ENCODE peak calls at places on chromosome 19, in nine cellular contexts. F is AG10803, U is heart right ventricle, H is astrocyte of the spinal cord, P is epithelial cell of esophagus, D is breast epithelium, B is fibroblast of pulmonary artery, I is GM10248, V is BJ. T is an unnamed sample.

GRCh38 chr19:40530091-40530901 is 46.4 kb upstream of the SHKBP1 start:
- DNase-seq in U (peak; percentile 32), D (no peak), F (no peak), P (no peak), I (peak; percentile 45), V (no peak), H (no peak), B (no peak), T (no peak)

GRCh38 chr19:38362076-38362945 is 12.1 kb upstream of the PSMD8 start:
- DNase-seq in B (peak; percentile 49), D (peak; percentile 81), I (peak; percentile 77), H (peak; percentile 47), F (peak; percentile 58), P (peak; percentile 78), V (no peak), U (peak; percentile 86), T (peak; percentile 87)

GRCh38 chr19:54218259-54218658 is 4.5 kb downstream of the LILRB3 start:
- DNase-seq in P (no peak), B (no peak), F (no peak), I (no peak), V (no peak), D (no peak), H (no peak), U (no peak), T (no peak)

GRCh38 chr19:40623403-40624239 is 22.5 kb downstream of the LTBP4 start:
- DNase-seq in P (peak; percentile 86), B (peak; percentile 49), D (no peak), F (no peak), V (no peak), I (no peak), H (peak; percentile 87), U (no peak), T (no peak)

GRCh38 chr19:42198676-42199439 is 18.6 kb downstream of the DEDD2 start:
- DNase-seq in P (no peak), I (peak; percentile 84), B (no peak), U (no peak), H (no peak), V (no peak), F (no peak), D (no peak), T (no peak)

GRCh38 chr19:12782174-12782423 is 6.7 kb upstream of the HOOK2 start:
- DNase-seq in U (no peak), B (no peak), F (no peak), H (no peak), V (no peak), D (no peak), I (no peak), P (no peak), T (no peak)

GRCh38 chr19:55303477-55303876 is 19.7 kb downstream of the BRSK1 start:
- DNase-seq in V (no peak), H (no peak), I (no peak), B (no peak), P (no peak), U (no peak), D (no peak), F (no peak), T (no peak)

GRCh38 chr19:29672933-29673336 is 7.7 kb downstream of the PLEKHF1 start:
- DNase-seq in P (no peak), V (no peak), I (peak; percentile 67), B (no peak), H (no peak), U (no peak), D (no peak), F (no peak), T (no peak)

GRCh38 chr19:58568731-58569130 is 4.4 kb downstream of the MZF1 start:
- DNase-seq in I (no peak), H (no peak), V (no peak), U (no peak), B (no peak), F (no peak), D (no peak), P (no peak), T (no peak)

GRCh38 chr19:56015756-56016155 is 29.2 kb downstream of the NLRP5 start:
- DNase-seq in B (peak; percentile 7), D (no peak), P (no peak), U (no peak), I (no peak), H (no peak), V (no peak), F (no peak), T (no peak)

GRCh38 chr19:27796540-27796939 is 1416.4 kb downstream of the UQCRFS1 start:
- DNase-seq in I (no peak), D (no peak), H (no peak), B (no peak), F (no peak), P (no peak), V (no peak), U (no peak), T (no peak)

GRCh38 chr19:34851277-34851804 is 75.4 kb upstream of the ZNF30 start:
- DNase-seq in V (no peak), B (no peak), D (no peak), I (no peak), H (no peak), U (no peak), P (peak; percentile 12), F (no peak), T (peak; percentile 53)

GRCh38 chr19:42188665-42189064 is 28.8 kb downstream of the DEDD2 start:
- DNase-seq in D (no peak), I (no peak), F (no peak), H (no peak), V (no peak), B (no peak), P (no peak), U (no peak), T (no peak)

GRCh38 chr19:38234615-38235014 is 10.6 kb upstream of the DPF1 start:
- DNase-seq in U (no peak), P (no peak), I (no peak), B (no peak), H (no peak), V (no peak), D (no peak), F (no peak), T (no peak)

GRCh38 chr19:31610036-31610435 is 260.8 kb upstream of the TSHZ3 start:
- DNase-seq in I (no peak), V (no peak), B (no peak), D (no peak), H (no peak), F (no peak), U (no peak), P (no peak), T (no peak)

GRCh38 chr19:16185925-16186234 is 670 bp downstream of the FAM32A start:
- DNase-seq in V (no peak), F (peak; percentile 43), B (no peak), H (no peak), I (peak; percentile 55), D (no peak), U (no peak), P (no peak), T (no peak)

GRCh38 chr19:16496613-16496983 is 404 bp downstream of the C19orf44 start:
- DNase-seq in I (no peak), V (peak; percentile 7), U (no peak), B (peak; percentile 51), D (no peak), F (peak; percentile 59), P (peak; percentile 56), H (peak; percentile 48), T (no peak)

GRCh38 chr19:45098521-45099464 is 5.8 kb downstream of the PPP1R37 start:
- DNase-seq in I (no peak), B (peak; percentile 72), U (peak; percentile 34), V (no peak), D (no peak), P (no peak), H (peak; percentile 52), F (peak; percentile 33), T (no peak)

GRCh38 chr19:38190061-38190460 is 34.0 kb downstream of the DPF1 start:
- DNase-seq in P (no peak), V (no peak), U (no peak), I (no peak), F (no peak), B (no peak), H (no peak), D (no peak), T (no peak)

GRCh38 chr19:32345261-32346207 is at the start of gene ZNF507:
- DNase-seq in P (peak; percentile 69), F (peak; percentile 61), I (peak; percentile 97), D (peak; percentile 67), H (peak; percentile 76), B (peak; percentile 70), V (no peak), U (peak; percentile 87), T (peak; percentile 95)

GRCh38 chr19:49761625-49762311 is 1.3 kb downstream of the TSKS start:
- DNase-seq in D (no peak), U (peak; percentile 38), F (peak; percentile 67), H (peak; percentile 54), P (no peak), B (peak; percentile 74), V (no peak), I (no peak), T (no peak)
- TF ChIP-seq CTCF in D (no peak), U (peak; percentile 49), F (peak; percentile 46), H (peak; percentile 30), P (peak; percentile 10), B (peak; percentile 40), V (peak; percentile 25), I (no peak), T (peak; percentile 11)

DNA sequence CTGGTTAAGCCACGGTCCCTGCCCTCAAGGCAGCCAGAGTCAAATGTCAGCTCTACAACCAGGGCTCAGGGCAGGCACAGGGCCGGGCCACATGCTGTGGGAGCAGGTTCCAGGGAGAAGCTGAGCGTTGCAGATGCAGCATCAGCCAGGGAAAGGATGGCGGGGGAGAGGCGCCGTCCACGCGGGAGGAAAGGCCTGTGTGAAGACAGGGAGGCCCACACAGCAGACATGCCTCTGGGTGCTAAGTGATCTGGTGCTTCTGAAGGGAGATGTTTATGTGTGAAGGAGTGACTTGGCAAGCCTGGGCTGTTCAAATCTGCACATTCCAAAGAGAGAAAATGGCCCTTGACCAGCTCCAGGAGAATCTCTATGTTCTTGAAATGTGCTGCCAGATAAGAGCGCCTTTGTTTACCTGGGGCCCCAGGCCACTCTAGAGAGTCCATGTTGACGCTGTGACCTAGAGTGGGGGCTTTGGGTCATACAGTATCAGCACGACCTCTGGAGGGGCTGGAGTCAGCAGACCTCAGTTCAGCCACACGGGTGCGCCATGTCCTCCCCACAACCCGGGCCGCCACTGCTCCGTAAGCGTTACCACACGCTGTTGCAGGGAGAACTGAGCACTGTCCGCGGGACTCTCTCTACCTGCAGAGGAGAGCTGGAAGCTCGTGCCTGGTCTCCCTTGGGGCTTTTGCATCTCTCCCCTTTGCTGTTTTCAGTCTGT is 15.9 kb upstream of the ATF5 start:
- DNase-seq in F (no peak), D (no peak), I (no peak), B (no peak), H (no peak), U (no peak), P (no peak), V (no peak), T (no peak)
- TF ChIP-seq CTCF in F (no peak), D (no peak), I (peak; percentile 29), B (no peak), H (no peak), U (no peak), P (no peak), V (no peak), T (no peak)

GRCh38 chr19:46447006-46447405 is 18.3 kb upstream of the PNMA8C start:
- DNase-seq in P (no peak), F (no peak), H (no peak), U (no peak), B (no peak), D (no peak), I (no peak), V (no peak), T (no peak)
- TF ChIP-seq CTCF in P (no peak), F (no peak), H (no peak), U (no peak), B (no peak), D (no peak), I (no peak), V (no peak), T (no peak)

GRCh38 chr19:18832331-18833140 is 777 bp downstream of the UPF1 start:
- DNase-seq in F (peak; percentile 25), V (no peak), P (peak; percentile 28), D (no peak), U (no peak), H (no peak), B (no peak), I (no peak), T (no peak)
- TF ChIP-seq CTCF in F (peak; percentile 25), V (peak; percentile 34), P (peak; percentile 22), D (no peak), U (peak; percentile 21), H (peak; percentile 37), B (no peak), I (peak; percentile 12), T (no peak)